ENCODE peak calls at places on chromosomes 5 and 9, in six cellular contexts. Y is SW480; O is AG08396; T is AG09319; N is stimulated activated CD8-positive, alpha-beta memory T cell treated with anti-CD3 and anti-CD28 coated beads, Interleukin-2, amount 100 ng/mL, for 1 hour; A is DMS79. K is an unnamed sample.

GRCh38 chr9:91807640-91808246 is 142.3 kb downstream of the ROR2 start:
- DNase-seq in Y (no peak), O (no peak), T (no peak), N (no peak), A (no peak), K (no peak)

GRCh38 chr9:88824711-88825110 is 166.6 kb upstream of the S1PR3 start:
- DNase-seq in Y (no peak), O (no peak), T (no peak), N (no peak), A (no peak), K (no peak)

GRCh38 chr9:127980706-127981558 is at the start of gene EEIG1:
- DNase-seq in Y (peak), O (peak), T (peak), N (peak), A (peak), K (peak)

GRCh38 chr9:121348321-121348720 is 21.7 kb downstream of the STOM start:
- DNase-seq in Y (no peak), O (no peak), T (no peak), N (no peak), A (no peak), K (no peak)

GRCh38 chr9:114037961-114038723 is 40.0 kb downstream of the AMBP start:
- DNase-seq in Y (no peak), O (no peak), T (peak), N (no peak), A (peak), K (no peak)

GRCh38 chr5:132836852-132837251 is 6.4 kb upstream of the SHROOM1 start:
- DNase-seq in Y (no peak), O (no peak), T (no peak), N (no peak), A (no peak), K (no peak)

GRCh38 chr9:99660191-99660636 is 161.5 kb upstream of the NR4A3 start:
- DNase-seq in Y (no peak), O (no peak), T (no peak), N (no peak), A (no peak), K (no peak)

GRCh38 chr9:77569335-77569734 is 78.8 kb downstream of the GNA14 start:
- DNase-seq in Y (no peak), O (no peak), T (no peak), N (no peak), A (no peak), K (no peak)

GRCh38 chr5:154287136-154287535 is 96.6 kb downstream of the GALNT10 start:
- DNase-seq in Y (no peak), O (peak), T (no peak), N (no peak), A (no peak), K (peak)

GRCh38 chr9:113678874-113679273 is 197.2 kb upstream of the ZNF618 start:
- DNase-seq in Y (no peak), O (no peak), T (no peak), N (no peak), A (no peak), K (no peak)

GRCh38 chr9:128579194-128579593 is 26.8 kb downstream of the SPTAN1 start:
- DNase-seq in Y (no peak), O (no peak), T (no peak), N (no peak), A (no peak), K (no peak)

GRCh38 chr5:32353420-32353819 is 40.7 kb upstream of the MTMR12 start:
- DNase-seq in Y (no peak), O (no peak), T (no peak), N (no peak), A (no peak), K (no peak)

GRCh38 chr5:158074992-158075769 is 216.2 kb upstream of the CLINT1 start:
- DNase-seq in Y (peak), O (peak), T (peak), N (peak), A (peak), K (peak)

GRCh38 chr9:137138701-137139467 is at the start of gene GRIN1:
- DNase-seq in Y (no peak), O (peak), T (no peak), N (no peak), A (no peak), K (no peak)

GRCh38 chr9:80147866-80148265 is 576.1 kb downstream of the TLE4 start:
- DNase-seq in Y (no peak), O (no peak), T (no peak), N (no peak), A (no peak), K (no peak)

GRCh38 chr5:95284512-95285405 is at the start of gene MCTP1:
- DNase-seq in Y (peak), O (peak), T (no peak), N (no peak), A (no peak), K (peak)

GRCh38 chr9:99365233-99365980 is 143.3 kb downstream of the SEC61B start:
- DNase-seq in Y (no peak), O (peak), T (no peak), N (no peak), A (no peak), K (no peak)

GRCh38 chr5:132069561-132069960 is 4.0 kb upstream of the CSF2 start:
- DNase-seq in Y (no peak), O (no peak), T (no peak), N (no peak), A (no peak), K (no peak)

GRCh38 chr9:7782390-7783120 is 17.0 kb downstream of the DMAC1 start:
- DNase-seq in Y (no peak), O (no peak), T (no peak), N (no peak), A (no peak), K (no peak)

GRCh38 chr5:82493217-82493616 is 215.1 kb upstream of the RPS23 start:
- DNase-seq in Y (no peak), O (no peak), T (no peak), N (no peak), A (no peak), K (no peak)